ENCODE peak calls at places on chromosomes 4 and X, in five cellular contexts. Q is CD8-positive, alpha-beta T cell; H is kidney epithelial cell; L is nephron progenitor cell; I is SK-N-SH. P is an unnamed sample.

GRCh38 chrX:138775501-138775900 is 64.0 kb upstream of the FGF13 start:
- DNase-seq in Q (no peak), H (no peak), I (peak; percentile 30), L (no peak), P (peak; percentile 55)

GRCh38 chrX:151042852-151043251 is 59.7 kb downstream of the HMGB3 start:
- DNase-seq in I (no peak), H (no peak), Q (no peak), L (no peak), P (no peak)

GRCh38 chrX:38732866-38733265 is 68.4 kb upstream of the MID1IP1 start:
- DNase-seq in H (peak; percentile 35), L (no peak), Q (no peak), I (no peak), P (no peak)

GRCh38 chr4:163251204-163251603 is 81.2 kb downstream of the NPY1R start:
- DNase-seq in L (no peak), Q (no peak), I (peak; percentile 8), H (no peak), P (peak; percentile 19)

GRCh38 chrX:51420610-51421009 is 75.8 kb downstream of the NUDT11 start:
- DNase-seq in H (peak; percentile 9), I (peak; percentile 40), L (peak; percentile 16), Q (peak; percentile 23), P (peak; percentile 60)

GRCh38 chr4:156085073-156085472 is 131.4 kb upstream of the CTSO start:
- DNase-seq in Q (no peak), I (no peak), H (no peak), L (no peak), P (no peak)

GRCh38 chrX:46165411-46165810 is 379.8 kb downstream of the ZNF674 start:
- DNase-seq in L (no peak), I (no peak), H (peak; percentile 37), Q (no peak), P (no peak)

GRCh38 chr4:100290585-100290984 is 100.3 kb upstream of the DDIT4L start:
- DNase-seq in I (no peak), L (no peak), Q (no peak), H (no peak), P (no peak)

GRCh38 chr4:1721666-1722550 is 587 bp downstream of the TACC3 start:
- DNase-seq in L (no peak), H (no peak), Q (no peak), I (peak; percentile 34), P (no peak)

GRCh38 chrX:134599173-134599914 is 58.9 kb downstream of the PLAC1 start:
- DNase-seq in Q (no peak), L (no peak), H (no peak), I (no peak), P (peak; percentile 31)

GRCh38 chrX:19579485-19579884 is 64.2 kb upstream of the MAP3K15 start:
- DNase-seq in L (no peak), I (no peak), H (peak; percentile 21), Q (no peak), P (peak; percentile 17)

GRCh38 chr4:155271557-155271956 is 63.1 kb downstream of the NPY2R start:
- DNase-seq in L (no peak), H (no peak), Q (no peak), I (no peak), P (peak; percentile 23)

GRCh38 chrX:14028473-14028872 is 1.2 kb downstream of the GEMIN8 start:
- DNase-seq in I (no peak), L (no peak), Q (no peak), H (no peak), P (no peak)

GRCh38 chr4:25406081-25406692 is 29.1 kb downstream of the ANAPC4 start:
- DNase-seq in Q (no peak), I (no peak), L (no peak), H (no peak), P (no peak)

GRCh38 chr4:113682730-113683129 is 78.8 kb downstream of the CAMK2D start:
- DNase-seq in H (no peak), L (no peak), Q (no peak), I (no peak), P (no peak)

GRCh38 chr4:41819621-41820020 is 71.1 kb upstream of the PHOX2B start:
- DNase-seq in Q (no peak), I (no peak), H (no peak), L (no peak), P (peak; percentile 40)

GRCh38 chr4:102345795-102346100 is 466 bp upstream of the SLC39A8 start:
- DNase-seq in H (no peak), Q (no peak), I (peak; percentile 5), L (no peak), P (no peak)

GRCh38 chr4:39308576-39308975 is 57.6 kb downstream of the RFC1 start:
- DNase-seq in L (no peak), H (no peak), I (no peak), Q (no peak), P (no peak)

GRCh38 chrX:139762400-139763183 is 54.6 kb upstream of the MCF2 start:
- DNase-seq in H (no peak), I (no peak), Q (no peak), L (no peak), P (peak; percentile 79)

GRCh38 chr4:114563536-114564315 is 34.9 kb upstream of the UGT8 start:
- DNase-seq in H (peak; percentile 81), I (no peak), Q (no peak), L (no peak), P (peak; percentile 13)

GRCh38 chrX:77597090-77597489 is 149.9 kb downstream of the FGF16 start:
- DNase-seq in L (no peak), I (peak; percentile 4), H (no peak), Q (no peak), P (peak; percentile 30)
- TF ChIP-seq CTCF in L (no peak), I (peak; percentile 65), H (peak; percentile 31), Q (no peak), P (peak; percentile 29)

DNA sequence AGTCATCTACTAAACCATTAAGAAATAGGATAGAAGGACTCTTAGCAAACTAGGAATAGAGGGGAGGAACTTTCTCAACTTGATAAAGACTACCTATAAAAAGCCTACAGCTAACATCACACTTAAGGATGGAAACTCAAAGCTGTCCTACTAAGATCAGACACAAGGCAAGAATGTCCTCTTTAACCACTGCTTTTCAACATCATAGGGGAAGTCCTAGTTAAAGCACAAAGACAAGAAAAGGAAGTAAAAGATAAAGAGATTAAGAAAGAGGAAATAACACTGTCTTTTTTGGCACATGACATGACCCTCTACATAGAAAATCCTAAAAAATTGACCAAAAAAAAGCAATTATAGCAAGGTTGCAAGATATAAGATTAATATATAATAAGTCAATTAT is 136.6 kb downstream of the FBXW7 start:
- DNase-seq in L (no peak), Q (no peak), H (no peak), I (no peak), P (no peak)
- TF ChIP-seq CTCF in L (no peak), Q (no peak), H (no peak), I (no peak), P (no peak)

DNA sequence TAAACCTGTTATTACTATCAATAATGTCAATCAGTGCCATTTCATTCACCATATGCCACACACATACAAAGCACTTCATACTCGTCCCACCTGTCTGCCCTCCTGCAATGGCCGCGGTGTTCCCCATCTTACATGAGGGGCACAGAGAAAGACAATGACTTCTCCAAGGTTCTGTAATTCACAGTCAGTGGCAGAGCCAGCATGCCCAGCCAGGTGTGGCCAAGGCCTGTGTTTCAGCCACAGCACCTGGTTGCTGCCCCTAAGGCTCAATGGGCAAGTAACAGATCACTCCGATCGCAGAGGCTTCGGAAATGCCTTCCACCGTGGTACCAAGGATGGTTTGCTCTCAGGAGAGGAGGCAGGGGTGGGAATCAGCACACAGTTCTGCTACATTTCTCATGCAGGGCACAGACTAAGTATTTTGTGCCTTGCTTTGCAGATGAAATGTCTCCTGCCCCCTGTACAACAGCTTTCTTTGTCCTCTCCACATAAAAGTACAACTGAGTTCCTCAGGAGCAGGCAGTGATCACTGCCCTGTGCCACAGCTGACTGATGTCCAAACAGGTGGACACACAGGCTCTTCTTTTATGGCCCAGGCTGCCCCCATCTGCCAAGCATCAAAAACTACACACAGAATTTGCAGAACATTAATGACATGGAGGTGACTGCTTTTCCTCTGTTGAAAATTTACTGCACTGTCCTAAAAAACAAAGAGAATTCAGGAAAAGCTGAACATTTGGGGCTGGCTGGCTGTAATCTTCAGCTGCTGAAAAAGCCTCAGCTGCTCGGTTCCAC is 10.8 kb downstream of the AFAP1 start:
- DNase-seq in L (no peak), I (peak; percentile 66), Q (no peak), H (no peak), P (peak; percentile 43)
- TF ChIP-seq CTCF in L (no peak), I (peak; percentile 50), Q (no peak), H (peak; percentile 40), P (peak; percentile 43)

GRCh38 chrX:136159615-136160025 is 12.3 kb downstream of the FHL1 start:
- DNase-seq in L (no peak), Q (no peak), I (no peak), H (no peak), P (peak; percentile 28)

GRCh38 chrX:136156560-136157117 is 9.3 kb downstream of the FHL1 start:
- DNase-seq in L (no peak), H (no peak), Q (no peak), I (no peak), P (no peak)

GRCh38 chrX:136154998-136155397 is 7.7 kb downstream of the FHL1 start:
- DNase-seq in L (no peak), Q (no peak), I (no peak), H (no peak), P (no peak)

GRCh38 chrX:136158685-136159084 is 11.4 kb downstream of the FHL1 start:
- DNase-seq in L (no peak), H (no peak), I (no peak), Q (no peak), P (no peak)

DNA sequence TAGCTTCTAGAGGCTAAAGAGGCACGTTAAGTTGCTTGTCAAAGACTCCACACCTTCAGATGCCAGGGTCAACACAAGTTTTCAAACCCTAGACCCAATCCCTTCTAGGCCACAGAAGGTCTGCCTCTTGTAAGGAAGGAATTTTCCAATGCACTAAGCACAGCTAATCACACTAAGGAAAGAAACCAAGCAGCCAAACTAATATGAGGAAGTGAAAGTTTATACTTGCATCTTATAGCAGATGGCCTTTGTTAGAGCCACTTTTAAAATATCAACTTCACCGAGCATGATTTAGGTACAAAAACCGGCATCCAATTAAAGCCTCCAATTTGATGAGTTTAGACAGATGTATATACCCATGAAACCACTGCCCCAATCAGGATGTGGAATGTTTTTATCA is 9.9 kb downstream of the FHL1 start:
- DNase-seq in H (no peak), I (no peak), Q (no peak), L (no peak), P (no peak)
- TF ChIP-seq CTCF in H (no peak), I (no peak), Q (no peak), L (no peak), P (no peak)

GRCh38 chr4:148214529-148215166 is 227.6 kb downstream of the NR3C2 start:
- DNase-seq in Q (no peak), L (no peak), H (no peak), I (no peak), P (peak; percentile 23)

GRCh38 chr4:148211533-148211932 is 230.7 kb downstream of the NR3C2 start:
- DNase-seq in H (no peak), I (no peak), Q (no peak), L (no peak), P (no peak)

GRCh38 chr4:148216321-148216720 is 225.9 kb downstream of the NR3C2 start:
- DNase-seq in H (no peak), L (no peak), I (no peak), Q (no peak), P (no peak)

GRCh38 chr4:148215202-148215601 is 227.0 kb downstream of the NR3C2 start:
- DNase-seq in L (no peak), I (no peak), Q (no peak), H (no peak), P (no peak)

GRCh38 chr4:148216866-148217814 is 225.1 kb downstream of the NR3C2 start:
- DNase-seq in I (no peak), L (no peak), Q (no peak), H (no peak), P (no peak)
- TF ChIP-seq CTCF in I (no peak), L (no peak), Q (no peak), H (no peak), P (no peak)

GRCh38 chr4:176150283-176150682 is 45.1 kb downstream of the SPATA4 start:
- DNase-seq in H (no peak), L (no peak), Q (no peak), I (peak; percentile 17), P (peak; percentile 48)
- TF ChIP-seq CTCF in H (no peak), L (no peak), Q (peak; percentile 23), I (peak; percentile 68), P (peak; percentile 37)

P was measured in MCF 10A.